ENCODE peak calls at places on chromosomes 12 and 14, in seven cellular contexts. I is PC-3, D is IMR-90, H is mesenchymal stem cell, Q is fibroblast of lung, A is HCT116, Z is neuronal stem cell. R is an unnamed sample.

GRCh38 chr12:54360717-54361456 is 3.4 kb downstream of the GPR84 start:
- DNase-seq in Q (peak), D (peak), I (peak), Z (peak), H (peak), A (peak), R (peak)

GRCh38 chr12:91023326-91024004 is 18.7 kb upstream of the EPYC start:
- DNase-seq in Z (no peak), Q (peak), A (no peak), D (peak), I (peak), H (peak), R (no peak)

GRCh38 chr14:85443001-85443400 is 86.9 kb upstream of the FLRT2 start:
- DNase-seq in Z (no peak), Q (no peak), H (no peak), D (peak), A (no peak), I (peak), R (no peak)

GRCh38 chr12:124525455-124525854 is 42.0 kb downstream of the NCOR2 start:
- DNase-seq in H (no peak), D (no peak), Z (no peak), Q (no peak), A (no peak), I (no peak), R (no peak)

GRCh38 chr14:73227812-73228781 is 9.2 kb upstream of the PAPLN start:
- DNase-seq in I (peak), Q (peak), A (no peak), D (peak), H (peak), Z (no peak), R (no peak)

GRCh38 chr12:9740109-9740750 is 7.3 kb upstream of the CLECL1 start:
- DNase-seq in Z (no peak), Q (no peak), H (no peak), A (no peak), I (no peak), D (no peak), R (no peak)

GRCh38 chr12:91877022-91877421 is 268.6 kb downstream of the BTG1 start:
- DNase-seq in H (peak), I (no peak), Z (no peak), D (peak), Q (peak), A (no peak), R (no peak)

GRCh38 chr12:29026419-29026818 is 122.7 kb upstream of the FAR2 start:
- DNase-seq in H (no peak), I (peak), Q (no peak), D (no peak), A (no peak), Z (no peak), R (no peak)

GRCh38 chr14:24187538-24187915 is 1.1 kb downstream of the IPO4 start:
- DNase-seq in H (no peak), D (no peak), Z (no peak), Q (no peak), I (no peak), A (no peak), R (no peak)

GRCh38 chr12:481422-481821 is 21.7 kb downstream of the B4GALNT3 start:
- DNase-seq in D (peak), Z (no peak), I (no peak), A (no peak), Q (peak), H (peak), R (no peak)

GRCh38 chr12:40561395-40561966 is 130.8 kb upstream of the CNTN1 start:
- DNase-seq in A (no peak), D (no peak), Z (no peak), Q (no peak), H (no peak), I (no peak), R (no peak)

GRCh38 chr12:44286336-44286735 is 450.5 kb downstream of the TMEM117 start:
- DNase-seq in I (no peak), Q (peak), D (peak), A (no peak), H (peak), Z (no peak), R (no peak)

GRCh38 chr12:90712671-90713070 is 242.3 kb downstream of the CCER1 start:
- DNase-seq in I (peak), H (peak), Z (no peak), Q (no peak), D (no peak), A (no peak), R (no peak)

GRCh38 chr12:132178801-132179401 is 34.6 kb downstream of the NOC4L start:
- DNase-seq in Z (no peak), Q (no peak), I (peak), D (no peak), A (no peak), H (no peak), R (peak)

GRCh38 chr12:15839682-15840081 is 42.5 kb upstream of the STRAP start:
- DNase-seq in Z (no peak), Q (no peak), H (no peak), D (no peak), A (no peak), I (no peak), R (no peak)

GRCh38 chr14:31994391-31995033 is 82.6 kb upstream of the ARHGAP5 start:
- DNase-seq in I (no peak), Z (no peak), H (no peak), D (no peak), A (no peak), Q (no peak), R (no peak)

GRCh38 chr14:52258783-52259182 is 8.7 kb upstream of the PTGDR start:
- DNase-seq in I (no peak), Z (no peak), D (no peak), Q (no peak), A (no peak), H (no peak), R (no peak)

GRCh38 chr12:45231515-45232145 is 15.7 kb downstream of the ANO6 start:
- DNase-seq in A (no peak), Z (no peak), H (peak), D (peak), Q (peak), I (peak), R (no peak)

GRCh38 chr12:41254546-41254945 is 66.4 kb downstream of the PDZRN4 start:
- DNase-seq in Z (no peak), D (no peak), A (no peak), H (peak), Q (no peak), I (no peak), R (no peak)

GRCh38 chr14:103422981-103423600 is 37.9 kb downstream of the MARK3 start:
- DNase-seq in A (no peak), D (peak), Z (no peak), Q (peak), I (no peak), H (peak), R (no peak)

GRCh38 chr12:32727237-32727636 is 28.5 kb downstream of the YARS2 start:
- DNase-seq in D (no peak), Q (no peak), I (no peak), A (no peak), Z (no peak), H (no peak), R (no peak)

GRCh38 chr14:95486875-95487668 is 29.4 kb downstream of the SYNE3 start:
- DNase-seq in I (no peak), H (no peak), D (no peak), Q (no peak), A (no peak), Z (no peak), R (peak)

GRCh38 chr12:124663771-124664366 is 96.5 kb upstream of the NCOR2 start:
- DNase-seq in H (peak), A (no peak), D (no peak), Q (no peak), Z (no peak), I (no peak), R (no peak)

GRCh38 chr12:124693356-124693755 is 125.9 kb upstream of the NCOR2 start:
- DNase-seq in D (no peak), I (no peak), A (no peak), Z (no peak), Q (no peak), H (no peak), R (no peak)

GRCh38 chr12:109345428-109345827 is 2.3 kb upstream of the MYO1H start:
- DNase-seq in I (no peak), H (no peak), Q (no peak), D (no peak), Z (no peak), A (no peak), R (no peak)

GRCh38 chr12:111453071-111453989 is 47.6 kb downstream of the SH2B3 start:
- DNase-seq in H (no peak), D (no peak), Q (no peak), A (no peak), Z (no peak), I (no peak), R (no peak)

GRCh38 chr12:54187075-54187474 is 1.7 kb downstream of the SMUG1 start:
- DNase-seq in D (no peak), Q (no peak), Z (no peak), A (no peak), H (no peak), I (peak), R (no peak)

GRCh38 chr12:105820407-105821140 is 318.2 kb downstream of the NUAK1 start:
- DNase-seq in H (peak), Z (no peak), I (no peak), Q (peak), D (peak), A (no peak), R (no peak)

GRCh38 chr14:90587918-90588317 is 191.1 kb downstream of the CALM1 start:
- DNase-seq in H (no peak), I (no peak), Z (no peak), D (no peak), A (no peak), Q (no peak), R (no peak)

GRCh38 chr12:122842505-122843405 is 7.5 kb downstream of the HIP1R start:
- DNase-seq in A (no peak), H (no peak), I (no peak), Q (no peak), D (no peak), Z (no peak), R (no peak)

GRCh38 chr12:26369588-26369987 is 174.2 kb downstream of the SSPN start:
- DNase-seq in Z (peak), H (peak), A (no peak), I (peak), D (peak), Q (peak), R (no peak)

GRCh38 chr12:53223391-53224267 is 8.4 kb downstream of the RARG start:
- DNase-seq in H (peak), Z (no peak), D (peak), A (no peak), I (no peak), Q (peak), R (no peak)

GRCh38 chr14:76138758-76139723 is 12.7 kb upstream of the GPATCH2L start:
- DNase-seq in H (no peak), D (no peak), A (no peak), I (no peak), Q (no peak), Z (peak), R (no peak)

GRCh38 chr14:76135722-76136121 is 16.0 kb upstream of the GPATCH2L start:
- DNase-seq in Z (no peak), I (no peak), Q (no peak), D (no peak), H (no peak), A (no peak), R (no peak)

GRCh38 chr14:76136476-76137160 is 15.1 kb upstream of the GPATCH2L start:
- DNase-seq in A (no peak), Q (no peak), I (no peak), Z (no peak), D (no peak), H (no peak), R (no peak)

GRCh38 chr14:76133103-76133502 is 18.6 kb upstream of the GPATCH2L start:
- DNase-seq in H (peak), D (peak), A (no peak), Q (peak), I (peak), Z (peak), R (peak)

GRCh38 chr14:76138119-76138757 is 13.5 kb upstream of the GPATCH2L start:
- DNase-seq in I (no peak), H (no peak), D (no peak), A (no peak), Q (no peak), Z (no peak), R (no peak)
- H3K9ac ChIP-seq in I (no peak), H (no peak), D (no peak), A (no peak), Q (no peak), Z (no peak), R (no peak)

DNA sequence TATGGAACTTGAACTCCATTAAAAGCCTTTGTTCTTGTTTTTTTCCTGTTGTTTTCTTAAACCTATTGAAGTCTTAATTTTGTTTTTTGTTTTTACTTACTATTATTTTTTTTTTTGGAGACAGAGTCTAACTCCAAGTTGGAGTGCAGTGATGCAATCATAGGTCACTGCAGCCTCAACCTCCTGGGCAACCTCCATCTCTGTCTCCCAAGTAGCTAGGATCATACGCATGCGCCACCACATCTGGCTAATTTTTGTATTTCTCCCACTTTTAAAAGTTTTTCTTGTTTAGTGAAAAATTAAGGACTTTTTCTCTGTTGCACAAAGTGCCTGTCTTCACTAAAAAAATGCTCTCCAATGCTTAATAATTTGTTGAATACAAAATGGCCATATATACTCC is 76.2 kb downstream of the SCN8A start:
- DNase-seq in I (no peak), H (no peak), Q (no peak), A (no peak), D (no peak), Z (no peak), R (no peak)
- H3K4me2 ChIP-seq in I (no peak), H (no peak), Q (no peak), A (no peak), D (no peak), Z (no peak), R (no peak)

DNA sequence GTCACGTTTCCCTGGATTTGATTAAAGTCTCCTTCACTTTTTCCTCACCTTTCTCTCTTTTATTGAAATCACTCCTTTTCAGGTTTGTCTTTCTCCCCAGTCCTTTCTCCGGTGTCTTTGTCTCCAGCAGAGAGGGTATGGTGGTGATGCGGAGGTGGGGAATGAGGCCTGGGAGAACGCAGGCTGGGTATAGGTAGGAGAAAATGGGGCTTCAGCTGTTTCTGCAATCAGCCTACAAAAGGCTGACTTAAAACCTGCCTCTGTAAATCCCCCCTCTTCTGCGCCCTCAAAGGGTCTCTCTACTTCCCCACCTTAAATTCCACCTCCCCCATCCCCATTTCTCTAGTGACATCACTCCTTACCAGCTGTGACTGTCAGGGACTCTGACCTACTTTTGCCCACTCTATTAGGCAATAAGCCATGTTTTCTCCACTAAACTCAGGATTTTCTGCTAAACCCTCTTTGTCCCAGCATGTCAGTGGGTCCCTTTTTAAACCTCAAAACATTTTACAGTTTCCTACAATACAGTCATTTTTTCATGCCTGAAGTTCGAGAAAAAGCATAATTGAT is 8.1 kb upstream of the RIMKLB start:
- DNase-seq in Z (no peak), Q (no peak), A (no peak), D (no peak), I (no peak), H (no peak), R (no peak)
- H2AFZ ChIP-seq in Z (peak), Q (no peak), A (no peak), D (no peak), I (no peak), H (no peak), R (no peak)

GRCh38 chr14:101980700-101981099 is 16.3 kb downstream of the DYNC1H1 start:
- DNase-seq in A (peak), I (peak), H (peak), Z (no peak), D (peak), Q (peak), R (no peak)

GRCh38 chr14:101977311-101978071 is 13.1 kb downstream of the DYNC1H1 start:
- DNase-seq in I (peak), Q (peak), A (no peak), D (peak), H (no peak), Z (no peak), R (no peak)

GRCh38 chr14:101979666-101980065 is 15.3 kb downstream of the DYNC1H1 start:
- DNase-seq in Z (no peak), D (no peak), H (no peak), A (no peak), I (peak), Q (no peak), R (no peak)

GRCh38 chr14:101982621-101983020 is 18.2 kb downstream of the DYNC1H1 start:
- DNase-seq in I (no peak), Z (no peak), H (no peak), D (no peak), A (no peak), Q (no peak), R (no peak)

DNA sequence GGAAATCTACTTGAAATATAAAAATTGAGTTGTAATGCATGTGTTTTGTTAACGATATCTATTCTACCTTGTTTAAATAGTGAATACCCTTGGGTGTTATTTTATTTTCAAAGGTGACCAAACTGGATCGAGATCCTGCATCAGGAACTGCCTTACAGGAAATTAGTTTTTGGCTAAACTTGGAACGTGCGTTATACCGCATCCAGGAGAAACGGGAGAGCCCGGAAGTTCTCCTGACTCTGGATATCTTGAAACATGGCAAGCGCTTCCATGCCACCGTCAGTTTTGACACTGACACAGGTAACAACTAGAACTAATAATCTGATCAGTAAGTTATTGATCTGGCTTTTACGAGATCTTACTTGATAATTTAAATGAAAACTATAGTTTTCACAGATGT is 15.9 kb downstream of the DYNC1H1 start:
- DNase-seq in Z (no peak), A (no peak), H (no peak), Q (no peak), I (peak), D (no peak), R (no peak)
- H3K9ac ChIP-seq in Z (no peak), A (no peak), H (peak), Q (no peak), I (peak), D (no peak), R (no peak)

GRCh38 chr14:60651051-60651935 is 2.0 kb upstream of the SIX1 start:
- DNase-seq in A (no peak), Z (peak), H (no peak), I (no peak), D (no peak), Q (no peak), R (no peak)

GRCh38 chr14:60651936-60652673 is 2.8 kb upstream of the SIX1 start:
- DNase-seq in D (peak), H (no peak), Q (peak), I (no peak), Z (peak), A (no peak), R (no peak)

GRCh38 chr14:60648934-60649814 is at the start of gene SIX1:
- DNase-seq in Q (peak), I (peak), D (peak), Z (peak), A (peak), H (peak), R (no peak)

GRCh38 chr14:60649815-60650381 is 621 bp upstream of the SIX1 start:
- DNase-seq in Z (peak), H (no peak), Q (peak), D (peak), A (no peak), I (peak), R (no peak)

DNA sequence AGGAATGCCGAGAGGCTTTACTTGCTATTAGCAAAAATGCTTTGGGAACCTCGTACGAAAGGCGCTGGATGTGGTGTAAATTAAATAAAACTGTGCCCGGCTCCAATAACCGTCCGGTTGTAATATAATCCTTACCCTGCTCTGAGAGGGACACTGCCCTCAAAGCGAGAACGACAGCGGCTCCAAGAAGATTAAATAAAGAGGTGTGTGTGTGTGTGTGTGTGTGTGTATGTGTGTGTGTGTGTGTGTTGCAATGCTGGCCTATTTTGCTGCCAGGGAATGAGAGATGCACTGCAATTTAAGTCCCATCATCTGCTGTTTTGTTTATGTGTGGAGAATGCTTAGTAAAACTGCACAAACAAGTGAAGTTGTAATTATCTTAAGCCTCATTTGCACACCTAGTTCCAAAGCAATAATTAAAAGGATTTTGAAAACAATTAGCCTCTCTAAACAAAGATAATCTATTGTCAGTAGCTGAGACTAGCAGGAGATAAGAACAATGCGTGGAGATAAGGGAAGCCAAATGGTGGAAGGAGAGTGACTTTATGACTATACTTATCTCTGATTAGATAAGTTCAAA is 1.2 kb upstream of the SIX1 start:
- DNase-seq in H (no peak), A (no peak), I (peak), Q (peak), D (peak), Z (peak), R (no peak)
- H3K4me2 ChIP-seq in H (peak), A (peak), I (peak), Q (peak), D (peak), Z (no peak), R (no peak)

GRCh38 chr12:64320611-64321010 is 69.9 kb downstream of the C12orf56 start:
- DNase-seq in Z (no peak), H (no peak), A (no peak), I (no peak), D (no peak), Q (no peak), R (no peak)
- H2AFZ ChIP-seq in Z (peak), H (no peak), A (no peak), I (no peak), D (no peak), Q (no peak), R (no peak)